ENCODE peak calls at places on chromosomes 1 and 21, in six cellular contexts. I, P, C, N, Z and E are unnamed samples.
A peak's percentile ranks its signal among the peaks of the same experiment; 100 is the strongest.

GRCh38 chr21:27391990-27392389 is 425.1 kb upstream of the ADAMTS5 start:
- DNase-seq in I (no peak), P (no peak), C (no peak), N (no peak), Z (no peak), E (no peak)

GRCh38 chr1:113153116-113153803 is 80.3 kb downstream of the LRIG2 start:
- DNase-seq in I (no peak), P (peak; percentile 53), C (no peak), N (no peak), Z (peak; percentile 53), E (peak; percentile 8)

GRCh38 chr1:9591669-9592509 is 3.2 kb downstream of the TMEM201 start:
- DNase-seq in I (no peak), P (no peak), C (no peak), N (no peak), Z (no peak), E (no peak)

GRCh38 chr1:82695443-82695842 is 894.7 kb downstream of the ADGRL2 start:
- DNase-seq in I (no peak), P (peak; percentile 28), C (no peak), N (no peak), Z (no peak), E (no peak)

GRCh38 chr1:24119859-24120756 is 8.2 kb upstream of the MYOM3 start:
- DNase-seq in I (no peak), P (peak; percentile 88), C (no peak), N (no peak), Z (peak; percentile 82), E (no peak)

GRCh38 chr1:214383381-214384372 is 102.7 kb downstream of the SMYD2 start:
- DNase-seq in I (no peak), P (no peak), C (no peak), N (no peak), Z (no peak), E (no peak)

GRCh38 chr1:14265515-14265914 is 333.0 kb upstream of the KAZN start:
- DNase-seq in I (no peak), P (no peak), C (no peak), N (no peak), Z (no peak), E (no peak)

GRCh38 chr1:18630511-18631495 is at the start of gene PAX7:
- DNase-seq in I (no peak), P (no peak), C (no peak), N (peak; percentile 40), Z (no peak), E (no peak)

GRCh38 chr1:18866846-18867245 is 7.4 kb upstream of the TAS1R2 start:
- DNase-seq in I (no peak), P (no peak), C (no peak), N (no peak), Z (no peak), E (no peak)

GRCh38 chr1:201759194-201759814 is 69.7 kb upstream of the IPO9 start:
- DNase-seq in I (no peak), P (peak; percentile 63), C (no peak), N (no peak), Z (no peak), E (no peak)

GRCh38 chr1:161304927-161305871 is 4.6 kb downstream of the MPZ start:
- DNase-seq in I (no peak), P (no peak), C (no peak), N (no peak), Z (no peak), E (no peak)

GRCh38 chr1:147853391-147853790 is 49.2 kb upstream of the GJA8 start:
- DNase-seq in I (no peak), P (peak; percentile 32), C (no peak), N (no peak), Z (no peak), E (no peak)

GRCh38 chr1:25754421-25755195 is 45.4 kb upstream of the SELENON start:
- DNase-seq in I (peak; percentile 66), P (no peak), C (no peak), N (no peak), Z (no peak), E (no peak)

GRCh38 chr1:40362699-40363098 is 10.8 kb upstream of the SMAP2 start:
- DNase-seq in I (no peak), P (peak; percentile 64), C (no peak), N (no peak), Z (no peak), E (no peak)

GRCh38 chr1:170010443-170010842 is 64.1 kb downstream of the KIFAP3 start:
- DNase-seq in I (peak; percentile 3), P (peak; percentile 82), C (no peak), N (no peak), Z (peak; percentile 16), E (peak; percentile 77)

GRCh38 chr1:43349594-43350306 is 9.0 kb upstream of the CDC20 start:
- DNase-seq in I (no peak), P (peak; percentile 26), C (no peak), N (no peak), Z (no peak), E (no peak)

GRCh38 chr1:37480581-37481288 is 6.4 kb downstream of the ZC3H12A start:
- DNase-seq in I (no peak), P (no peak), C (no peak), N (no peak), Z (no peak), E (no peak)

GRCh38 chr21:17002628-17003027 is 510.2 kb upstream of the CXADR start:
- DNase-seq in I (no peak), P (no peak), C (no peak), N (no peak), Z (no peak), E (no peak)

GRCh38 chr1:7975212-7975865 is 13.8 kb downstream of the PARK7 start:
- DNase-seq in I (peak; percentile 57), P (peak; percentile 86), C (peak; percentile 36), N (peak; percentile 86), Z (peak; percentile 73), E (peak; percentile 84)

GRCh38 chr1:52139817-52140540 is 1.9 kb upstream of the ZFYVE9 start:
- DNase-seq in I (no peak), P (peak; percentile 90), C (no peak), N (no peak), Z (no peak), E (no peak)

GRCh38 chr1:211580303-211580687 is 1.3 kb upstream of the SLC30A1 start:
- DNase-seq in I (no peak), P (peak; percentile 22), C (no peak), N (no peak), Z (no peak), E (no peak)

GRCh38 chr1:235783148-235783776 is 83.4 kb downstream of the LYST start:
- DNase-seq in I (peak; percentile 20), P (peak; percentile 70), C (no peak), N (peak; percentile 26), Z (no peak), E (peak; percentile 34)

GRCh38 chr1:229155472-229155871 is 115.4 kb upstream of the RAB4A start:
- DNase-seq in I (no peak), P (no peak), C (no peak), N (no peak), Z (no peak), E (no peak)

GRCh38 chr1:211551628-211552465 is 27.1 kb downstream of the SLC30A1 start:
- DNase-seq in I (no peak), P (peak; percentile 89), C (no peak), N (no peak), Z (no peak), E (no peak)

GRCh38 chr1:225319951-225320350 is 107.9 kb downstream of the LBR start:
- DNase-seq in I (no peak), P (peak; percentile 24), C (no peak), N (no peak), Z (no peak), E (peak; percentile 34)

GRCh38 chr1:19505694-19506457 is 20.5 kb upstream of the CAPZB start:
- DNase-seq in I (no peak), P (no peak), C (no peak), N (no peak), Z (peak; percentile 25), E (no peak)

GRCh38 chr1:40030528-40031135 is 9.9 kb upstream of the CAP1 start:
- DNase-seq in I (peak; percentile 91), P (peak; percentile 69), C (no peak), N (no peak), Z (no peak), E (no peak)